ENCODE peak calls at places on chromosomes 2 and 18, in six cellular contexts. N is fibroblast of lung; R is CD4-positive, CD25-positive, alpha-beta regulatory T cell; Z is cardiac muscle cell; A is stimulated activated CD4-positive, alpha-beta T cell treated with anti-CD3 and anti-CD28 coated beads, Interleukin-15, amount 100 ng/mL, for 1 hour; P is activated T-cell treated with anti-CD3 and anti-CD28 coated beads, Interleukin-2, amount 50 U/mL, for 1 hour. X is an unnamed sample.

GRCh38 chr2:9256570-9257043 is 50.0 kb downstream of the ASAP2 start:
- DNase-seq in N (no peak), R (no peak), Z (no peak), A (no peak), P (no peak), X (no peak)

GRCh38 chr2:205732314-205732713 is 50.0 kb downstream of the NRP2 start:
- DNase-seq in N (no peak), R (no peak), Z (no peak), A (no peak), P (no peak), X (no peak)

GRCh38 chr2:12774381-12774780 is 57.6 kb downstream of the TRIB2 start:
- DNase-seq in N (no peak), R (no peak), Z (peak), A (no peak), P (no peak), X (no peak)

GRCh38 chr18:13354414-13354813 is 135.9 kb downstream of the LDLRAD4 start:
- DNase-seq in N (no peak), R (no peak), Z (no peak), A (no peak), P (no peak), X (no peak)

GRCh38 chr18:9400197-9400596 is 65.6 kb downstream of the TWSG1 start:
- DNase-seq in N (no peak), R (no peak), Z (no peak), A (no peak), P (no peak), X (no peak)

GRCh38 chr2:203626952-203627681 is 79.3 kb upstream of the CD28 start:
- DNase-seq in N (peak), R (no peak), Z (peak), A (no peak), P (no peak), X (no peak)

GRCh38 chr18:3103576-3103975 is 90.6 kb upstream of the LPIN2 start:
- DNase-seq in N (no peak), R (no peak), Z (no peak), A (no peak), P (no peak), X (no peak)

GRCh38 chr2:12318427-12319057 is 398.2 kb upstream of the TRIB2 start:
- DNase-seq in N (no peak), R (no peak), Z (no peak), A (no peak), P (no peak), X (peak)

GRCh38 chr18:45374878-45375630 is 240.2 kb upstream of the SLC14A2 start:
- DNase-seq in N (peak), R (no peak), Z (no peak), A (no peak), P (no peak), X (no peak)

GRCh38 chr2:150020221-150020620 is 432.6 kb upstream of the MMADHC start:
- DNase-seq in N (no peak), R (no peak), Z (no peak), A (no peak), P (no peak), X (no peak)

GRCh38 chr2:26537069-26537825 is 59.3 kb upstream of the OTOF start:
- DNase-seq in N (no peak), R (no peak), Z (no peak), A (no peak), P (peak), X (no peak)

GRCh38 chr2:182649316-182649715 is 66.7 kb upstream of the DNAJC10 start:
- DNase-seq in N (peak), R (no peak), Z (peak), A (no peak), P (no peak), X (no peak)

GRCh38 chr2:120344991-120345975 is 653 bp upstream of the INHBB start:
- DNase-seq in N (no peak), R (peak), Z (peak), A (peak), P (peak), X (no peak)

GRCh38 chr2:133841905-133842304 is 273.6 kb upstream of the NCKAP5 start:
- DNase-seq in N (peak), R (no peak), Z (peak), A (no peak), P (no peak), X (no peak)

GRCh38 chr2:128371248-128371630 is 52.6 kb upstream of the HS6ST1 start:
- DNase-seq in N (no peak), R (no peak), Z (no peak), A (no peak), P (no peak), X (no peak)

GRCh38 chr2:158797963-158798700 is 3.0 kb downstream of the DAPL1 start:
- DNase-seq in N (no peak), R (no peak), Z (peak), A (no peak), P (no peak), X (no peak)

GRCh38 chr2:232901711-232902578 is 31.9 kb downstream of the SNORC start:
- DNase-seq in N (peak), R (no peak), Z (peak), A (peak), P (no peak), X (no peak)

GRCh38 chr2:106869512-106870276 is 16.3 kb downstream of the ST6GAL2 start:
- DNase-seq in N (no peak), R (no peak), Z (no peak), A (no peak), P (no peak), X (no peak)

GRCh38 chr18:6294119-6294784 is 120.5 kb downstream of the L3MBTL4 start:
- DNase-seq in N (no peak), R (no peak), Z (no peak), A (no peak), P (no peak), X (no peak)

GRCh38 chr2:134774074-134774742 is 55.4 kb upstream of the TMEM163 start:
- DNase-seq in N (no peak), R (no peak), Z (peak), A (no peak), P (no peak), X (no peak)